ENCODE peak calls at places on chromosomes 6 and 20, in seven cellular contexts. O, I, U, H, E, M and V are unnamed samples.
A peak's percentile ranks its signal among the peaks of the same experiment; 100 is the strongest.

GRCh38 chr6:28693033-28693750 is 167.5 kb downstream of the GPX5 start:
- DNase-seq in U (no peak), E (no peak), O (no peak), I (no peak), H (no peak), M (no peak), V (no peak)

GRCh38 chr20:8020314-8021079 is 936 bp upstream of the TMX4 start:
- DNase-seq in O (no peak), I (no peak), M (no peak), U (no peak), E (no peak), H (no peak), V (no peak)

GRCh38 chr20:17500826-17501225 is 30.4 kb downstream of the BFSP1 start:
- DNase-seq in H (no peak), U (no peak), O (no peak), E (no peak), I (no peak), M (no peak), V (no peak)

GRCh38 chr6:1464796-1465348 is 75.5 kb downstream of the FOXF2 start:
- DNase-seq in E (no peak), U (peak; percentile 6), O (no peak), I (no peak), H (no peak), M (no peak), V (no peak)

GRCh38 chr20:48571945-48572589 is 255.7 kb downstream of the PREX1 start:
- DNase-seq in M (no peak), I (no peak), E (no peak), H (no peak), U (no peak), O (no peak), V (no peak)

GRCh38 chr6:141252828-141253608 is 879.7 kb upstream of the GJE1 start:
- DNase-seq in M (no peak), O (no peak), H (no peak), E (no peak), U (no peak), I (no peak), V (no peak)

GRCh38 chr6:11616200-11616611 is 78.7 kb downstream of the TMEM170B start:
- DNase-seq in E (no peak), U (no peak), M (no peak), I (peak; percentile 97), O (no peak), H (no peak), V (no peak)

GRCh38 chr6:123276439-123277045 is 280.5 kb downstream of the CLVS2 start:
- DNase-seq in U (no peak), I (no peak), E (no peak), O (no peak), H (no peak), M (no peak), V (no peak)

GRCh38 chr20:51604851-51605250 is 62.3 kb upstream of the NFATC2 start:
- DNase-seq in H (no peak), M (no peak), E (no peak), I (no peak), O (no peak), U (no peak), V (no peak)

GRCh38 chr6:8831366-8832152 is 396.2 kb upstream of the SLC35B3 start:
- DNase-seq in H (no peak), M (no peak), O (no peak), E (no peak), U (no peak), I (no peak), V (no peak)

GRCh38 chr6:158211273-158212055 is 43.3 kb downstream of the GTF2H5 start:
- DNase-seq in U (no peak), H (no peak), M (no peak), E (no peak), I (peak; percentile 34), O (no peak), V (no peak)

GRCh38 chr6:165233089-165233488 is 76.3 kb downstream of the C6orf118 start:
- DNase-seq in I (no peak), H (no peak), U (no peak), O (no peak), M (no peak), E (no peak), V (no peak)

GRCh38 chr6:165231177-165231576 is 78.2 kb downstream of the C6orf118 start:
- DNase-seq in H (no peak), M (no peak), U (no peak), I (peak; percentile 4), O (no peak), E (no peak), V (no peak)

GRCh38 chr6:165232277-165232654 is 77.1 kb downstream of the C6orf118 start:
- DNase-seq in E (no peak), O (no peak), M (no peak), H (no peak), U (no peak), I (no peak), V (no peak)

GRCh38 chr6:165229216-165229615 is 80.2 kb downstream of the C6orf118 start:
- DNase-seq in M (no peak), I (no peak), U (no peak), H (no peak), O (no peak), E (no peak), V (no peak)

GRCh38 chr6:165231581-165232276 is 77.7 kb downstream of the C6orf118 start:
- DNase-seq in U (no peak), O (peak; percentile 15), E (peak; percentile 43), M (no peak), H (peak; percentile 29), I (peak; percentile 42), V (no peak)
- TF ChIP-seq CTCF in U (peak; percentile 9), O (no peak), E (peak; percentile 62), M (peak; percentile 70), H (peak; percentile 63), I (peak; percentile 73), V (peak; percentile 75)

GRCh38 chr6:132695773-132696172 is 18.1 kb downstream of the VNN1 start:
- DNase-seq in E (no peak), O (no peak), M (no peak), U (no peak), H (no peak), I (no peak), V (no peak)
- TF ChIP-seq CTCF in E (no peak), O (no peak), M (no peak), U (no peak), H (no peak), I (no peak), V (no peak)

GRCh38 chr6:51953246-51953645 is 134.2 kb downstream of the PKHD1 start:
- DNase-seq in M (no peak), O (no peak), E (no peak), I (no peak), U (no peak), H (no peak), V (no peak)

GRCh38 chr6:51949451-51949850 is 138.0 kb downstream of the PKHD1 start:
- DNase-seq in U (no peak), H (no peak), O (no peak), I (no peak), M (no peak), E (no peak), V (no peak)

DNA sequence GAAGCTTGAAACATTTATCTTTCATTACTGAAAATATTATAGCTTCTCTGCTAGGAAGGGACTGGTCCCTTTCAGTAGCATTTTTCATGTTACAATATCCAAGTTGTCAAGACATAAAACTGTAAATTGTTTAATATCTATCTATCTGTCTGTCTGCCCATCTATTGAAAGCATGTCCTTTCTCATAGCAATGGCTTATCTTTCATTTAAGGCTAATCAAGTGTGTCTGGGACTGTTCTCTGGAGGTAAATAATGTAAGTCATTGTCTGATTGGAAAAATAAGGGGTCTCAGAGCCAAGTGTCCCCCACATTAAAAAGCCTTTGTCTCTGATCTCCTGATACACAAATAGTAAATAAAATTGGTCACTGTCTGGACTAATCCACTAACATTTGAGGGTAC is 135.5 kb downstream of the PKHD1 start:
- DNase-seq in U (no peak), O (no peak), I (no peak), E (no peak), M (no peak), H (no peak), V (no peak)
- TF ChIP-seq CTCF in U (no peak), O (no peak), I (no peak), E (no peak), M (no peak), H (no peak), V (no peak)

DNA sequence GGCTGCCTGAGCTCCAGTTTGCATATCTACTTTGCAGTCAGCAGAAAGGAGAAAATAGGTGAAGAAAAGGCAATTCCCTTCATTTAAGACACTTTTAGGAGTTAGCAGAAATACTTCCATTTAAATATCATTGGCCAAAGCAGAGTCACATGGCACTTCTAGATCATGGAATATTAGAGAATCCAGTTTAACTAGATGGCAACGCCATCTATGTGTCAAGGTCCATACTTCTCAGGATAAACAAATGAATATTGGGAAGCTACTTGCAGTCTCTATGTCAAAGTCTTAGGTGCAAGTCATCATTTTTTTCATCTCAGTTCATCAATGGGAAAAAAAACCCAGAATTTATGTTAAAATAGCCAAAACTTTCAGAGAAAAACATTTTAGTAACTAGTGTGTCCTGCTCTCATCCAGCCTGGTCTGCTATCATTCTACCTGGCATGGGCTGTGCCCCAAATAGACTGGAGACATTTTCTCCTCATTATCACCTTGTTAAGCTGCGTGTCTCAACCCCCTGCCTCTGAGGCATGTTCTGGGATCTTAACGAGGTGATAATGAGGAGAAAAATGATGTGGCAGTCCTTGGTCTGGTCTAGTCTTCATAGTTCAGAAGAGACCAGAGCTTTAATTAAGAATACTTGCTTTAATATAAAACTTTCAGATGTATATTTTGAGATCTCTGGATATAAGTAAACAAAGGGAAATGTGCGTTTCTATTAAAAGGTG is 227.3 kb downstream of the TBX18 start:
- DNase-seq in M (no peak), U (no peak), E (no peak), I (no peak), O (no peak), H (no peak), V (no peak)
- TF ChIP-seq CTCF in M (no peak), U (no peak), E (no peak), I (no peak), O (no peak), H (no peak), V (no peak)

DNA sequence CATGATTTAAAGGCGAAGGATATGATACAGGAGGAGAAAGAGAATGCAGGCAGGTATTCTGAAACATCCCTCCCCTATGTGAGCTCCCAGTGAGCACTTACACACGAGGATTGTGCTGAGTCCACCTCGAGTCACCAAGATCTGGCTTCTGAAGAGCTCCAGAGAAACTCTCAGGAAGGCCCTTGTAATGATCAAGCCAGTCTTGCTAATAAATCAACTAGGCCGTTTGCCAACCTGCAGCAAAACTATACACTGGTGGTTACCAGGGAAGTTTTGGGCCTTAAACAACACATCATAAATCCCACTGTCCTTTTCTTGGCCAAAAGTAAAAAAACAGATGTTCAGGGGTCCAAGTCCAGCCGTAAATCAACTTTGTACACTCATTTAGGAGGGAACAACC is 79.2 kb downstream of the STXBP5 start:
- DNase-seq in U (peak; percentile 27), I (peak; percentile 25), M (no peak), H (no peak), O (no peak), E (no peak), V (no peak)
- TF ChIP-seq CTCF in U (no peak), I (no peak), M (no peak), H (no peak), O (no peak), E (no peak), V (no peak)